ENCODE peak calls at places on chromosomes 16 and 17, in seven cellular contexts. V is progenitor cell of endocrine pancreas, A is Calu3, N is H9, Y is cardiac fibroblast, G is GM10248, O is NCI-H2081. Z is an unnamed sample.

GRCh38 chr16:3148256-3149192 is 13.7 kb downstream of the ZNF213 start:
- DNase-seq in G (no peak), O (no peak), A (no peak), N (no peak), V (no peak), Y (no peak), Z (no peak)

GRCh38 chr16:180101-180920 is at the start of gene HBQ1:
- DNase-seq in N (peak; percentile 57), O (no peak), V (peak; percentile 65), G (peak; percentile 73), A (no peak), Y (peak; percentile 17), Z (no peak)

GRCh38 chr16:53865492-53865863 is 161.5 kb downstream of the FTO start:
- DNase-seq in G (peak; percentile 14), N (no peak), A (no peak), Y (peak; percentile 91), V (no peak), O (no peak), Z (peak; percentile 69)

GRCh38 chr16:78996806-78997205 is 603.7 kb downstream of the MAF start:
- DNase-seq in O (no peak), Y (no peak), V (no peak), A (no peak), N (no peak), G (no peak), Z (no peak)

GRCh38 chr17:31581491-31581890 is 190.0 kb downstream of the RAB11FIP4 start:
- DNase-seq in Y (peak; percentile 65), V (no peak), N (peak; percentile 32), A (no peak), G (no peak), O (no peak), Z (peak; percentile 54)

GRCh38 chr17:4900231-4901107 is 1.1 kb downstream of the C17orf107 start:
- DNase-seq in A (no peak), V (no peak), N (peak; percentile 94), O (no peak), Y (no peak), G (no peak), Z (no peak)

GRCh38 chr17:73826181-73826871 is 182.1 kb upstream of the SDK2 start:
- DNase-seq in G (no peak), N (no peak), O (no peak), Y (no peak), A (no peak), V (no peak), Z (no peak)

GRCh38 chr16:82628741-82629140 is 2.0 kb downstream of the CDH13 start:
- DNase-seq in N (no peak), A (no peak), V (no peak), Y (no peak), G (no peak), O (no peak), Z (no peak)

GRCh38 chr17:80414508-80414802 is 512 bp upstream of the ENDOV start:
- DNase-seq in N (peak; percentile 50), Y (no peak), A (peak; percentile 19), V (no peak), G (no peak), O (no peak), Z (no peak)

GRCh38 chr16:67683767-67684166 is 17.2 kb downstream of the C16orf86 start:
- DNase-seq in Y (no peak), G (no peak), V (no peak), N (no peak), A (no peak), O (no peak), Z (no peak)

GRCh38 chr17:27570578-27570914 is 60.4 kb upstream of the LGALS9 start:
- DNase-seq in Y (no peak), O (no peak), V (no peak), A (no peak), G (no peak), N (no peak), Z (no peak)

GRCh38 chr17:79873583-79873982 is 34.3 kb upstream of the CBX4 start:
- DNase-seq in V (no peak), A (no peak), O (no peak), N (no peak), G (no peak), Y (no peak), Z (no peak)

GRCh38 chr17:12983986-12984932 is 33.6 kb downstream of the ELAC2 start:
- DNase-seq in G (no peak), V (no peak), Y (peak; percentile 86), O (no peak), A (no peak), N (no peak), Z (peak; percentile 99)

Z was measured in fibroblast of mammary gland.